ENCODE peak calls at places on chromosome 22, in seven cellular contexts. P is stomach, G is HCT116, J is endothelial cell of umbilical vein, U is transverse colon, A is HL-60, I is suprapubic skin. E is an unnamed sample.

GRCh38 chr22:45376703-45377102 is 36.7 kb downstream of the SMC1B start:
- DNase-seq in I (peak), G (no peak), J (peak), A (peak), P (no peak), U (peak), E (no peak)

GRCh38 chr22:38272373-38273134 is at the start of gene TMEM184B:
- DNase-seq in I (peak), P (peak), J (peak), G (peak), U (peak), A (peak), E (no peak)

GRCh38 chr22:49044091-49044490 is 783.6 kb downstream of the BRD1 start:
- DNase-seq in A (no peak), J (no peak), I (no peak), U (no peak), G (no peak), P (no peak), E (no peak)

GRCh38 chr22:29704528-29705285 is 15.1 kb upstream of the CABP7 start:
- DNase-seq in G (no peak), A (no peak), U (no peak), I (no peak), P (peak), J (no peak), E (no peak)

GRCh38 chr22:30221121-30221992 is 25.2 kb downstream of the LIF start:
- DNase-seq in J (no peak), I (no peak), G (no peak), P (no peak), U (peak), A (peak), E (no peak)

GRCh38 chr22:34588893-34589545 is 476.9 kb upstream of the ISX start:
- DNase-seq in I (no peak), U (no peak), P (no peak), J (no peak), G (no peak), A (no peak), E (no peak)

GRCh38 chr22:20172038-20172613 is 21.3 kb upstream of the CCDC188 start:
- DNase-seq in G (no peak), J (no peak), U (no peak), I (no peak), A (no peak), P (no peak), E (no peak)

GRCh38 chr22:28410050-28410816 is 269.4 kb downstream of the TTC28 start:
- DNase-seq in G (no peak), A (no peak), I (no peak), U (no peak), J (peak), P (no peak), E (no peak)

GRCh38 chr22:50419116-50419515 is 55.7 kb downstream of the SBF1 start:
- DNase-seq in U (no peak), I (no peak), A (no peak), G (no peak), P (no peak), J (no peak), E (no peak)

GRCh38 chr22:40499187-40499753 is 128.9 kb downstream of the SGSM3 start:
- DNase-seq in A (no peak), P (peak), G (peak), U (no peak), J (peak), I (no peak), E (no peak)

GRCh38 chr22:24554316-24555159 is at the start of gene GUCD1:
- DNase-seq in U (peak), P (peak), A (peak), G (no peak), I (peak), J (peak), E (no peak)

GRCh38 chr22:41770715-41771452 is 29.6 kb upstream of the CCDC134 start:
- DNase-seq in J (no peak), U (no peak), G (no peak), I (no peak), P (no peak), A (no peak), E (no peak)

GRCh38 chr22:31082606-31083376 is 1.7 kb downstream of the SMTN start:
- DNase-seq in J (peak), U (peak), A (peak), P (peak), I (peak), G (peak), E (no peak)

GRCh38 chr22:49334976-49335375 is 492.7 kb downstream of the BRD1 start:
- DNase-seq in G (no peak), I (peak), A (no peak), P (peak), J (no peak), U (peak), E (no peak)

GRCh38 chr22:38276161-38276560 is 3.4 kb upstream of the TMEM184B start:
- DNase-seq in I (no peak), P (no peak), J (no peak), U (peak), G (no peak), A (no peak), E (no peak)

GRCh38 chr22:41781508-41781906 is 19.0 kb upstream of the CCDC134 start:
- DNase-seq in G (no peak), I (no peak), U (no peak), A (no peak), J (no peak), P (no peak), E (no peak)

GRCh38 chr22:20036535-20037392 is 15.9 kb downstream of the TANGO2 start:
- DNase-seq in G (no peak), I (no peak), U (no peak), J (no peak), A (no peak), P (no peak), E (no peak)

GRCh38 chr22:50083462-50084081 is 1.7 kb downstream of the MLC1 start:
- DNase-seq in I (no peak), G (no peak), J (no peak), A (no peak), P (no peak), U (no peak), E (no peak)

GRCh38 chr22:48459259-48459658 is 1368.4 kb downstream of the BRD1 start:
- DNase-seq in I (no peak), A (no peak), J (no peak), U (no peak), P (no peak), G (no peak), E (no peak)

GRCh38 chr22:31089101-31090100 is 8.3 kb downstream of the SMTN start:
- DNase-seq in A (peak), U (peak), P (peak), G (no peak), J (peak), I (no peak), E (no peak)

GRCh38 chr22:49460662-49461371 is 366.9 kb downstream of the BRD1 start:
- DNase-seq in J (no peak), P (no peak), U (no peak), A (no peak), G (no peak), I (no peak), E (no peak)

GRCh38 chr22:24208012-24208749 is 26.9 kb downstream of the SUSD2 start:
- DNase-seq in U (no peak), A (peak), G (peak), P (peak), J (peak), I (no peak), E (no peak)

GRCh38 chr22:44347098-44347497 is 34.3 kb upstream of the SHISAL1 start:
- DNase-seq in P (no peak), J (no peak), A (no peak), G (no peak), I (no peak), U (no peak), E (no peak)

GRCh38 chr22:24521791-24522245 is 26.7 kb downstream of the UPB1 start:
- DNase-seq in U (peak), J (peak), G (peak), A (peak), P (peak), I (no peak), E (no peak)

GRCh38 chr22:21652010-21652546 is 10.0 kb downstream of the SDF2L1 start:
- DNase-seq in P (peak), J (peak), U (peak), I (peak), A (peak), G (peak), E (no peak)

GRCh38 chr22:18078329-18079041 is 695 bp downstream of the PEX26 start:
- DNase-seq in P (peak), U (peak), A (peak), G (no peak), I (no peak), J (peak), E (no peak)

GRCh38 chr22:21569459-21570161 is 2.1 kb downstream of the UBE2L3 start:
- DNase-seq in A (peak), G (no peak), P (no peak), J (no peak), I (no peak), U (no peak), E (no peak)

GRCh38 chr22:42695294-42695693 is 25.4 kb downstream of the A4GALT start:
- DNase-seq in G (no peak), J (no peak), P (no peak), I (no peak), U (no peak), A (no peak), E (no peak)

GRCh38 chr22:20547029-20547428 is 39.6 kb downstream of the MED15 start:
- DNase-seq in A (no peak), I (no peak), J (no peak), G (no peak), P (no peak), U (no peak), E (no peak)

GRCh38 chr22:45420539-45420938 is 7.0 kb downstream of the RIBC2 start:
- DNase-seq in A (no peak), P (no peak), J (no peak), I (peak), U (no peak), G (no peak), E (no peak)

GRCh38 chr22:41557401-41558240 is 3.2 kb upstream of the CSDC2 start:
- DNase-seq in J (peak), A (no peak), P (peak), I (no peak), U (peak), G (no peak), E (no peak)

GRCh38 chr22:32619614-32620426 is 145.2 kb downstream of the FBXO7 start:
- DNase-seq in G (no peak), A (no peak), J (no peak), P (no peak), U (no peak), I (no peak), E (no peak)
- TF ChIP-seq POLR2AphosphoS5 in G (no peak), A (no peak), J (no peak), P (peak), U (no peak), I (peak), E (no peak)

DNA sequence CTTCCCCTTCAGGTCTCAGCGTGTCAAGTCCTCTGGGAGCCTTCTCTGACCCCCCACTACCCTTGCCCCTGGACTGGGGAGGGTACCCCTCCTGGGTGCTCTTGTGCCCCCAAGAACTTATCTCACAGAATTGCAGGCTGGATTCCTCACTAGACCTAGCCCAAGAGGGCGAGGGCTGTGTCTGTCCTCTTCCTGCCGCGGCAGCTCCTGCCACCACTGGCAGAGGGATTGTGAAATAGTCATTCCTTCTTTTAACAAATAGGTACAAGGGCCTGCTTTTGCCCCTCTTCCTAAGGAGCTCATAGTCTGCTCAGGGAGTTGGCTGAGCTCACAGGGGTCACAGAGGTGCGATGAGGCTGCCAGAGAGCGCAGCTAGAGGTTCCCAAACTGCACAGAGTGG is 5.5 kb downstream of the RAB36 start:
- DNase-seq in U (no peak), I (no peak), A (no peak), J (no peak), P (no peak), G (no peak), E (no peak)
- H3K4me3 ChIP-seq in U (no peak), I (no peak), A (no peak), J (no peak), P (no peak), G (no peak), E (no peak)

DNA sequence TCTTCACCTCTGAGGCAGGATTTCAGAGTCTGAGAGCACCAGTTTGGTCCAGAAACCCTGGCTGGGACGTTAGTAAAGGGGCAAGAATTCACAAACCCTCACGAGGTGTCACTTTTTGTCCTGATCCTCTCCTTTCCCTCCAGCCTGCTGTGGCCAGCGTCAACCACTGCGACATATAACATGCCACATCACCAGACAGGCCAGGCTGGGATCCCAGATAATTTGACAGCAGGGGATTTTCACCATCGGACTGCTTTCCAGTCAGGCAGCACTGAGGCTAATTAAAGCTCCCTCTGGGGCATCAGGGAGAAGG is 36.8 kb upstream of the RBFOX2 start:
- DNase-seq in J (no peak), U (no peak), P (no peak), A (no peak), I (no peak), G (no peak), E (no peak)
- TF ChIP-seq POLR2AphosphoS5 in J (no peak), U (no peak), P (no peak), A (no peak), I (no peak), G (no peak), E (no peak)

GRCh38 chr22:39467390-39467901 is 10.6 kb downstream of the MGAT3 start:
- DNase-seq in J (no peak), A (no peak), I (no peak), P (no peak), U (no peak), G (no peak), E (no peak)
- H3K4me3 ChIP-seq in J (no peak), A (no peak), I (no peak), P (no peak), U (no peak), G (no peak), E (no peak)